ENCODE peak calls at places on chromosomes 7 and 10, in ten cellular contexts. Z is KBM-7; N is PC-3; R is naive thymus-derived CD4-positive, alpha-beta T cell; V is NCI-H1105; L is SW 1271; G is SW480; W is nephron progenitor cell; E is CD8-positive, alpha-beta T cell; K is fibroblast of the conjunctiva. M is an unnamed sample.

GRCh38 chr7:75892634-75893272 is 13.9 kb downstream of the RHBDD2 start:
- DNase-seq in Z (no peak), N (no peak), R (no peak), V (no peak), L (no peak), G (peak), W (no peak), E (no peak), K (no peak), M (no peak)

GRCh38 chr7:51013861-51014511 is 231.3 kb upstream of the GRB10 start:
- DNase-seq in Z (no peak), N (no peak), R (no peak), V (no peak), L (no peak), G (no peak), W (no peak), E (no peak), K (no peak), M (no peak)

GRCh38 chr10:102714621-102715455 is at the start of gene SFXN2:
- DNase-seq in Z (no peak), N (peak), R (no peak), V (no peak), L (no peak), G (peak), W (peak), E (peak), K (no peak), M (no peak)

GRCh38 chr7:964401-965231 is 10.1 kb upstream of the ADAP1 start:
- DNase-seq in Z (peak), N (peak), R (no peak), V (no peak), L (no peak), G (peak), W (no peak), E (no peak), K (no peak), M (no peak)

GRCh38 chr7:119197872-119198527 is 973.5 kb downstream of the ANKRD7 start:
- DNase-seq in Z (peak), N (peak), R (no peak), V (peak), L (peak), G (peak), W (peak), E (no peak), K (peak), M (no peak)

GRCh38 chr7:43735802-43736603 is 6.7 kb upstream of the COA1 start:
- DNase-seq in Z (peak), N (no peak), R (no peak), V (no peak), L (no peak), G (peak), W (no peak), E (no peak), K (no peak), M (no peak)

GRCh38 chr7:113424463-113424862 is 306.1 kb upstream of the SMIM30 start:
- DNase-seq in Z (no peak), N (no peak), R (no peak), V (no peak), L (no peak), G (no peak), W (no peak), E (no peak), K (no peak), M (no peak)

GRCh38 chr10:59181668-59182067 is 5.2 kb downstream of the PHYHIPL start:
- DNase-seq in Z (peak), N (peak), R (no peak), V (no peak), L (peak), G (peak), W (no peak), E (no peak), K (peak), M (peak)

GRCh38 chr10:46033602-46034011 is 3.2 kb upstream of the NCOA4 start:
- DNase-seq in Z (peak), N (peak), R (no peak), V (no peak), L (no peak), G (peak), W (no peak), E (no peak), K (peak), M (peak)

GRCh38 chr10:58239561-58240169 is 28.0 kb downstream of the IPMK start:
- DNase-seq in Z (no peak), N (peak), R (no peak), V (no peak), L (peak), G (no peak), W (no peak), E (no peak), K (no peak), M (no peak)

GRCh38 chr7:93185303-93186027 is 37.3 kb upstream of the SAMD9L start:
- DNase-seq in Z (no peak), N (peak), R (no peak), V (no peak), L (no peak), G (no peak), W (no peak), E (no peak), K (no peak), M (no peak)

M was measured in skeletal muscle cell.